ENCODE peak calls at places on chromosomes 7 and 10, in five cellular contexts. M is neuronal stem cell; U is astrocyte; A is tibial nerve; N is CD8-positive, alpha-beta T cell. S is an unnamed sample. For H3K36me3 and H3K27me3, the result is how much of the 10 kb centered on the place peaks cover.

GRCh38 chr7:40471891-40472290 is 337.1 kb downstream of the SUGCT start:
- DNase-seq in M (no peak), U (no peak), A (no peak), N (no peak), S (no peak)

GRCh38 chr7:30984359-30985107 is 20.8 kb downstream of the GHRHR start:
- DNase-seq in M (no peak), U (peak), A (no peak), N (no peak), S (no peak)

GRCh38 chr10:70758757-70759514 is 26.2 kb downstream of the TBATA start:
- DNase-seq in M (peak), U (peak), A (peak), N (peak), S (peak)

GRCh38 chr10:86899670-86900276 is 57.6 kb downstream of the MMRN2 start:
- DNase-seq in M (peak), U (peak), A (peak), N (peak), S (no peak)

GRCh38 chr7:95501261-95501816 is 15.6 kb downstream of the ASB4 start:
- DNase-seq in M (no peak), U (peak), A (no peak), N (no peak), S (no peak)

GRCh38 chr7:132519936-132520335 is 56.3 kb downstream of the PLXNA4 start:
- DNase-seq in M (no peak), U (peak), A (no peak), N (no peak), S (no peak)

GRCh38 chr7:100604078-100604975 is 2.2 kb downstream of the PCOLCE start:
- DNase-seq in M (no peak), U (no peak), A (peak), N (peak), S (peak)

GRCh38 chr10:132836832-132837540 is 51.0 kb upstream of the NKX6-2 start:
- DNase-seq in M (peak), U (no peak), A (no peak), N (peak), S (no peak)

GRCh38 chr10:115935731-115936130 is 337.3 kb downstream of the GFRA1 start:
- DNase-seq in M (no peak), U (no peak), A (no peak), N (no peak), S (no peak)

GRCh38 chr7:157523371-157523765 is 186.6 kb downstream of the DNAJB6 start:
- DNase-seq in M (no peak), U (no peak), A (no peak), N (peak), S (no peak)

GRCh38 chr7:22578048-22578770 is 78.2 kb upstream of the STEAP1B start:
- DNase-seq in M (no peak), U (peak), A (no peak), N (no peak), S (no peak)

GRCh38 chr10:79470096-79470495 is 24.7 kb upstream of the ZCCHC24 start:
- DNase-seq in M (no peak), U (no peak), A (no peak), N (no peak), S (no peak)

GRCh38 chr7:35768346-35768745 is 32.5 kb upstream of the SEPTIN7 start:
- DNase-seq in M (no peak), U (no peak), A (no peak), N (no peak), S (no peak)

GRCh38 chr7:105760549-105761447 is 115.6 kb downstream of the ATXN7L1 start:
- DNase-seq in M (no peak), U (peak), A (no peak), N (peak), S (no peak)

GRCh38 chr10:84360634-84361365 is 32.4 kb downstream of the CCSER2 start:
- DNase-seq in M (no peak), U (peak), A (no peak), N (no peak), S (no peak)

GRCh38 chr10:118790058-118790457 is 35.3 kb upstream of the CACUL1 start:
- DNase-seq in M (no peak), U (no peak), A (no peak), N (no peak), S (no peak)

GRCh38 chr10:29136401-29136800 is 152.5 kb upstream of the LYZL1 start:
- DNase-seq in M (no peak), U (no peak), A (no peak), N (no peak), S (no peak)

GRCh38 chr10:84243759-84244158 is 1.1 kb upstream of the RGR start:
- DNase-seq in M (no peak), U (no peak), A (no peak), N (no peak), S (no peak)

GRCh38 chr10:63976538-63976937 is 455.3 kb downstream of the REEP3 start:
- DNase-seq in M (peak), U (no peak), A (peak), N (no peak), S (no peak)

GRCh38 chr10:80708185-80708584 is 170.5 kb downstream of the SH2D4B start:
- DNase-seq in M (no peak), U (no peak), A (no peak), N (no peak), S (no peak)

GRCh38 chr7:150620061-150620460 is 12.1 kb downstream of the GIMAP6 start:
- DNase-seq in M (no peak), U (no peak), A (no peak), N (no peak), S (no peak)
- H3K36me3 ChIP-seq in M (under half), U (under half), A (under half), N (under half), S (under half)

GRCh38 chr7:108311446-108312168 is 144.6 kb downstream of the NRCAM start:
- DNase-seq in M (no peak), U (peak), A (no peak), N (no peak), S (no peak)
- H3K27ac ChIP-seq in M (no peak), U (peak), A (peak), N (no peak), S (no peak)

GRCh38 chr7:5001003-5001402 is 42.0 kb upstream of the MMD2 start:
- DNase-seq in M (no peak), U (no peak), A (no peak), N (no peak), S (no peak)
- H3K27me3 ChIP-seq in M (under half), U (under half), A (under half), N (under half), S (under half)

DNA sequence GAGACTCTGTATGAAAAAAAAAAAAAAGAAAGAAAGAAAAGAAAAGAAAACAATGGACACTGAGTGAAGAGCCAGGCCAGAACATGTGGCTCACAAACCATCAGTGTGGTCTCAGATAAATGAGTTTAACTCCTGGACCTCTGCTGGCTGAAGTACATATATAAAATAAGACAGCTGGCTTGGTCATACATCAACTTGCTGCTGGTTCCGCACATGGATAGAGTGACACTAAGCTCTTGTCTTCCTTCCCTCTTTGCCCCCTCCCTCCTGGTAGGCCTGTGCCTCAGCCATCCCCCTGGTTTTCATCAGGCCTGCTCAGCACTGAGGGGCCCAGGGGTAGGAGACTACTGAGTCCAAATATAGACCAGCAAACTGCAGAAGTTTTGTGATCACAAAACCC is 58.1 kb upstream of the DGKI start:
- DNase-seq in M (no peak), U (peak), A (no peak), N (no peak), S (no peak)
- H3K36me3 ChIP-seq in M (half or more), U (half or more), A (half or more), N (under half), S (under half)

GRCh38 chr7:47782022-47782421 is 166.2 kb downstream of the PKD1L1 start:
- DNase-seq in M (no peak), U (peak), A (no peak), N (no peak), S (no peak)
- H3K27ac ChIP-seq in M (no peak), U (peak), A (peak), N (no peak), S (no peak)

DNA sequence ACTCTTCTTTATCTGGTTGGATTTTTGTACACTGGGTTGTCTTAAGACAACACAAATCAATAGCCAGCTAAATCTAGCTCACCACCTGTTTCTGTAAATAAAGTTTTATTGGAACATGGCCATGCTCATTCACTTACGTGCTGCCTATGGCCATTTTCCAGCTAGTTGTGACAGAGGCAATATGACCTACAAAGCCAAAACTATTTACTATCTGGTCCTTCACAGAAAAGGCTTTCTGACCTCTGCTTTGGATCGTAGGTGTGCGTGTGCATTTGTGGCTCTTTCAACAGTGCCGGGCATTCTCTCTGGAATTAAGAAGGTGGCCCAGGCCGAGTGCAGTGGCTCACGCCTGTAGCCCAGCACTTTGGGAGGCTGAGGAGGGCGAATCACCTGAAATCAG is 45.5 kb downstream of the NRAP start:
- DNase-seq in M (no peak), U (no peak), A (no peak), N (no peak), S (no peak)
- H3K27me3 ChIP-seq in M (under half), U (under half), A (under half), N (under half), S (under half)

GRCh38 chr7:1486571-1486970 is 17.6 kb downstream of the INTS1 start:
- DNase-seq in M (no peak), U (no peak), A (no peak), N (no peak), S (no peak)
- H3K36me3 ChIP-seq in M (half or more), U (under half), A (half or more), N (under half), S (half or more)

GRCh38 chr10:71842856-71843530 is 8.1 kb downstream of the PSAP start:
- DNase-seq in M (no peak), U (no peak), A (no peak), N (no peak), S (no peak)

GRCh38 chr10:71842424-71842823 is 8.6 kb downstream of the PSAP start:
- DNase-seq in M (no peak), U (no peak), A (no peak), N (no peak), S (no peak)

GRCh38 chr10:71844695-71845094 is 6.4 kb downstream of the PSAP start:
- DNase-seq in M (no peak), U (no peak), A (no peak), N (no peak), S (no peak)

GRCh38 chr10:71845410-71846406 is 5.3 kb downstream of the PSAP start:
- DNase-seq in M (no peak), U (no peak), A (no peak), N (no peak), S (no peak)

DNA sequence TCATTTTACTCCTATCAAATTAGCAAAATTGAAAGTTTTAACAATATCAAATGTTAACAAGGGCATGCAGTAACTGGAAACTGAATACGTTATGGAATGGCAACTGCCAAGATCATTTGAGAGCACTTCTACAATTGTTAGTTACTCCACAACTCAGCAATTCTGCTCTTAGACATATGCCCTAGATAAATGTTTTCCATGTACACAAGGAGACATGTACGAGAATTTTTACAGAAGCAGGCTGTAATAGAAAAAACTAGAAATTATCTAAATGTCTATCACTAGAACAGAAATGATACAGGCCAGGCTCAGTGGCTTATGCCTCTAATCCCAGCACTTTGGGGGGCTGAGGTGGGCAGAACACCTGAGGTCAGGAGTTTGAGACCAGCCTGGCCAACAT is 7.0 kb downstream of the PSAP start:
- DNase-seq in M (no peak), U (no peak), A (no peak), N (no peak), S (no peak)
- H3K27ac ChIP-seq in M (no peak), U (no peak), A (peak), N (no peak), S (no peak)

DNA sequence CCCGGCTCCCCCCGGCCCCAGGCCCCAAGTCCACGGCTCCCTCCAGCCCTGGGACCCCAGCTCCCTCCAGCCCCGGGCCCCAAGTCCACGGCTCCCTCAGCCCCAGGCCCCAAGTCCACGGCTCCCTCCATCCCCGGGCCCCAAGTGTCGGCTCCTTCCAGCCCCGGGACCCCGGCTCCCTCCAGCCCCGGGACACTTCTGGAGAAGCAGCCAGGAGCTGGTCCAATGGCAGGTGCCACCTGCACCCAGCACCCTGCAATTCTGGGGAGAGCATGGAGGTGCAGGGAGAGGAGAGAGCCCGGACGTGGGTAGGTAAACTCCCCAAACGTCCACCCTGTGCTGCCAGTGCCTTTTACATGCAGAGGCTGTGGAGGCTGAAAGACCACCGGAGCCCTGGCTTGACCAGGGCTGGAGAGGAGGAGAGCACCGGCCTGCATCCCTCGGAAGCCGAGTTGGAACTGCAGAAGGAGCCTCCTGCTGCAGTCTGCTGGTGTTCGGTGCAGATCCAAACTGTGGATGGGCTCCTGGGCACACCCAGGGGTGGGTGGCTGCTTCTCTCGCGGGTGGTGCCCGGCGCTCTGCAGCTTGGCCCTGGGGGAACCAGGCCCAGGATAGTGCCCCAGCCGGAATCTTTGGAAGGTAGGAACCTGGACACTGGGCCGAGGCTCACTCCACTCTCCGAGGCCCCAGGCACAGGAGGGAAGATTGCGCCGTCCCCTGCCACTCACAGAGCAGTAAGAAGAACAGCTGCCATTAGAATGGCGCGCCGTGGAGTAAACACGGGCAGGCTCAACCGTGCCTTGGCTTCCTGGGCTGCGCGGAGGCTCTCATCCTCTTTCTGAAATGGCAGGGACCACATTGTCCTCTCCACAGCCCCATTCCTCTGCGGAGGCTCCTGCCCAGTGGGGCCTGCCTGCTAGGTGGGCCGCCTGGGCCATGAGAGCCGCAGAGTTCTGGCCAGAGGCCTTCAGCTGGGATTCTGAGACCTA is 14.7 kb downstream of the SHH start:
- DNase-seq in M (no peak), U (no peak), A (no peak), N (no peak), S (no peak)
- H3K27me3 ChIP-seq in M (under half), U (under half), A (under half), N (under half), S (under half)